ENCODE peak calls at places on chromosomes 4 and X, in eight cellular contexts. B is H9, R is upper lobe of right lung, S is lung, A is heart left ventricle, D is colonic mucosa, G is tibial nerve, Q is right lobe of liver. V is an unnamed sample.
A peak's percentile ranks its signal among the peaks of the same experiment; 100 is the strongest.

GRCh38 chr4:4730214-4730613 is 129.3 kb upstream of the MSX1 start:
- DNase-seq in B (no peak), R (no peak), S (no peak), A (no peak), D (no peak), G (no peak), Q (no peak), V (no peak)

GRCh38 chr4:52627876-52628275 is 31.2 kb downstream of the USP46 start:
- DNase-seq in B (no peak), R (no peak), S (no peak), A (no peak), D (no peak), G (no peak), Q (no peak), V (no peak)

GRCh38 chr4:35105486-35105885 is 1138.8 kb downstream of the ARAP2 start:
- DNase-seq in B (no peak), R (no peak), S (peak; percentile 42), A (no peak), D (no peak), G (no peak), Q (no peak), V (no peak)

GRCh38 chr4:77669911-77670590 is 64.4 kb downstream of the CXCL13 start:
- DNase-seq in B (no peak), R (no peak), S (no peak), A (no peak), D (peak; percentile 56), G (no peak), Q (peak; percentile 50), V (no peak)

GRCh38 chrX:131792356-131792749 is 230.7 kb upstream of the STK26 start:
- DNase-seq in B (no peak), R (no peak), S (peak; percentile 91), A (peak; percentile 91), D (peak; percentile 94), G (no peak), Q (no peak), V (peak; percentile 90)

GRCh38 chrX:120271218-120271617 is 20.6 kb downstream of the ZBTB33 start:
- DNase-seq in B (no peak), R (no peak), S (peak; percentile 78), A (no peak), D (no peak), G (no peak), Q (peak; percentile 72), V (no peak)

GRCh38 chr4:48705609-48706008 is 74.5 kb downstream of the FRYL start:
- DNase-seq in B (no peak), R (no peak), S (no peak), A (no peak), D (no peak), G (no peak), Q (no peak), V (no peak)

GRCh38 chrX:45070116-45071007 is 130.3 kb downstream of the DIPK2B start:
- DNase-seq in B (no peak), R (no peak), S (no peak), A (no peak), D (peak; percentile 41), G (peak; percentile 8), Q (no peak), V (no peak)

GRCh38 chrX:51614353-51614752 is 4.4 kb downstream of the CENPVL3 start:
- DNase-seq in B (peak; percentile 26), R (no peak), S (no peak), A (no peak), D (no peak), G (no peak), Q (no peak), V (no peak)

GRCh38 chrX:115098897-115099296 is 81.5 kb upstream of the IL13RA2 start:
- DNase-seq in B (no peak), R (no peak), S (no peak), A (no peak), D (no peak), G (no peak), Q (no peak), V (no peak)

GRCh38 chr4:151661873-151662272 is 98.9 kb downstream of the GATB start:
- DNase-seq in B (no peak), R (no peak), S (no peak), A (no peak), D (no peak), G (no peak), Q (no peak), V (no peak)

GRCh38 chr4:170872794-170873193 is 783.0 kb upstream of the AADAT start:
- DNase-seq in B (no peak), R (no peak), S (no peak), A (no peak), D (no peak), G (no peak), Q (no peak), V (no peak)

GRCh38 chr4:34108456-34108855 is 2135.9 kb downstream of the ARAP2 start:
- DNase-seq in B (no peak), R (no peak), S (no peak), A (no peak), D (no peak), G (no peak), Q (no peak), V (no peak)

GRCh38 chr4:7124643-7125442 is 57.0 kb upstream of the GRPEL1 start:
- DNase-seq in B (peak; percentile 58), R (no peak), S (peak; percentile 45), A (no peak), D (peak; percentile 34), G (peak; percentile 60), Q (peak; percentile 67), V (peak; percentile 81)
- TF ChIP-seq CTCF in B (no peak), R (no peak), S (no peak), A (no peak), D (no peak), G (no peak), Q (no peak), V (no peak)

GRCh38 chr4:121764702-121765367 is at the start of gene SMIM43:
- DNase-seq in B (peak; percentile 56), R (peak; percentile 68), S (no peak), A (peak; percentile 22), D (no peak), G (no peak), Q (no peak), V (no peak)
- H3K27ac ChIP-seq in B (no peak within 1 kb of the TSS), R (no peak within 1 kb of the TSS), S (no peak within 1 kb of the TSS), A (no peak within 1 kb of the TSS), D (no peak within 1 kb of the TSS), G (no peak within 1 kb of the TSS), Q (no peak within 1 kb of the TSS), V (no peak within 1 kb of the TSS)

GRCh38 chr4:81498046-81498445 is 26.3 kb upstream of the RASGEF1B start:
- DNase-seq in B (no peak), R (no peak), S (no peak), A (no peak), D (no peak), G (no peak), Q (no peak), V (no peak)
- H3K4me1 ChIP-seq in B (peaks cover 3% of the 10 kb centered on the region), R (peaks cover 14% of the 10 kb centered on the region), S (peaks cover 2% of the 10 kb centered on the region), A (peaks cover 6% of the 10 kb centered on the region), D (peaks cover 2% of the 10 kb centered on the region), G (peaks cover 8% of the 10 kb centered on the region), Q (no peaks in the 10 kb centered on the region), V (no peaks in the 10 kb centered on the region)

DNA sequence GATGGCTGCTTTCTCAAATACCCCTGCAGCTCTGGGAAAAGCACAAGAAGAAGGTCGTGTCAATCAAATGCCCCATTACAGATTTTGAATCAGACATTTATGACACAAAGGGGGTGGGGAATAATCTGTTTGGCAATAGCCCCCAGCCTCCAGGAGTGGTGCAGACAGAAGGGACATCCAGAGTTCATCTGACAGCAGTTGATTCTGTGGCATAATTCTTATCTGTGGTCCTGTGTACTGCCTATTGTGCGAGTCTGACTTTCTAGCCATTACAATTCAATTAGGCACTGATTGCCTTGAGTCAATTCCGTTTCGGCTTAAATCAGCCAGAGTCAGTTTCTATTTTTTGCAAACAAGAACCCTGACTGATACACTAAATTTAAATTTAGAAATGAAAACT is 28.6 kb upstream of the DCLK2 start:
- DNase-seq in B (no peak), R (no peak), S (no peak), A (no peak), D (no peak), G (no peak), Q (no peak), V (no peak)
- TF ChIP-seq CTCF in B (no peak), R (no peak), S (no peak), A (no peak), D (no peak), G (no peak), Q (no peak), V (no peak)

GRCh38 chr4:42442601-42443000 is 45.3 kb downstream of the SHISA3 start:
- DNase-seq in B (no peak), R (no peak), S (no peak), A (no peak), D (no peak), G (no peak), Q (no peak), V (no peak)

DNA sequence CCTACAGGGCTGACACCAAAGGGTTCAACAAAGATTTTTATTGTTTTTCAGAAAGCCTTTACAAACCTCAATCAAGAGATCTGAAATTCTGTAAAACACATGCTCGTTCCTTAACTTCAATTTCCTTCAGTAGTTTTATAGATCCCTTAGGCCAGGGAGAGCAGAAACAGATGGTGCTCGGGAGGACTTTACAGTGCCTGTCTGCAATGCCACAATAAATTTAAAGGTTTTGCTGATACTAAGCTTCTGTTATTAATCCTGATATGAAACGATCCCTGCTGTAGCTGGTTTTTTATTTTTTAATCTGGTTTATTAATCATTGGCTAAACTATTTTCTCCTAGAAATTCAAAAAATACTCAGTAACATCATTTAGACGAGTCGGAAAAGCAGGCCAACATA is 39.7 kb downstream of the SHISA3 start:
- DNase-seq in B (no peak), R (no peak), S (no peak), A (no peak), D (no peak), G (no peak), Q (no peak), V (no peak)
- H3K27ac ChIP-seq in B (no peak overlapping the region), R (no peak overlapping the region), S (no peak overlapping the region), A (no peak overlapping the region), D (no peak overlapping the region), G (no peak overlapping the region), Q (no peak overlapping the region), V (no peak overlapping the region)

GRCh38 chr4:53748328-53748772 is 157.1 kb upstream of the LNX1 start:
- DNase-seq in B (no peak), R (no peak), S (no peak), A (no peak), D (no peak), G (no peak), Q (no peak), V (no peak)
- H3K4me1 ChIP-seq in B (no peaks in the 10 kb centered on the region), R (no peaks in the 10 kb centered on the region), S (no peaks in the 10 kb centered on the region), A (no peaks in the 10 kb centered on the region), D (no peaks in the 10 kb centered on the region), G (no peaks in the 10 kb centered on the region), Q (no peaks in the 10 kb centered on the region), V (no peaks in the 10 kb centered on the region)